ENCODE peak calls at places on chromosome 17, in nine cellular contexts. One of them, this sample, is unnamed.

GRCh38 chr17:45364531-45365390 is 47.9 kb upstream of the MAP3K14 start:
- DNase-seq in H9: peak; percentile 99
- DNase-seq in mammary epithelial cell: no peak
- DNase-seq in GM13977: no peak
- DNase-seq in HFF-Myc: no peak
- DNase-seq in psoas muscle: no peak
- DNase-seq in A549: no peak
- DNase-seq in cardiac muscle cell: peak; percentile 57
- DNase-seq in A673: peak; percentile 30
- DNase-seq in this sample: no peak

GRCh38 chr17:37744961-37745800 is at the start of gene HNF1B:
- DNase-seq in H9: peak; percentile 83
- DNase-seq in mammary epithelial cell: no peak
- DNase-seq in GM13977: peak; percentile 85
- DNase-seq in HFF-Myc: no peak
- DNase-seq in psoas muscle: no peak
- DNase-seq in A549: peak; percentile 76
- DNase-seq in cardiac muscle cell: no peak
- DNase-seq in A673: no peak
- DNase-seq in this sample: no peak

GRCh38 chr17:72587773-72588511 is 467.1 kb downstream of the SOX9 start:
- DNase-seq in H9: no peak
- DNase-seq in mammary epithelial cell: peak; percentile 65
- DNase-seq in GM13977: no peak
- DNase-seq in HFF-Myc: no peak
- DNase-seq in psoas muscle: no peak
- DNase-seq in A549: no peak
- DNase-seq in cardiac muscle cell: peak; percentile 57
- DNase-seq in A673: no peak
- DNase-seq in this sample: peak; percentile 31

GRCh38 chr17:58303981-58304734 is 23.4 kb upstream of the MPO start:
- DNase-seq in H9: peak; percentile 90
- DNase-seq in mammary epithelial cell: peak; percentile 41
- DNase-seq in GM13977: peak; percentile 92
- DNase-seq in HFF-Myc: no peak
- DNase-seq in psoas muscle: no peak
- DNase-seq in A549: peak; percentile 93
- DNase-seq in cardiac muscle cell: peak; percentile 63
- DNase-seq in A673: peak; percentile 75
- DNase-seq in this sample: no peak

GRCh38 chr17:71111945-71112344 is 942.6 kb downstream of the KCNJ2 start:
- DNase-seq in H9: no peak
- DNase-seq in mammary epithelial cell: no peak
- DNase-seq in GM13977: no peak
- DNase-seq in HFF-Myc: no peak
- DNase-seq in psoas muscle: no peak
- DNase-seq in A549: no peak
- DNase-seq in cardiac muscle cell: no peak
- DNase-seq in A673: no peak
- DNase-seq in this sample: no peak

GRCh38 chr17:81150379-81151038 is 14.8 kb upstream of the PVALEF start:
- DNase-seq in H9: no peak
- DNase-seq in mammary epithelial cell: no peak
- DNase-seq in GM13977: no peak
- DNase-seq in HFF-Myc: no peak
- DNase-seq in psoas muscle: no peak
- DNase-seq in A549: no peak
- DNase-seq in cardiac muscle cell: peak; percentile 7
- DNase-seq in A673: no peak
- DNase-seq in this sample: no peak

GRCh38 chr17:8080799-8081219 is 6.7 kb downstream of the ALOX12B start:
- DNase-seq in H9: peak; percentile 71
- DNase-seq in mammary epithelial cell: no peak
- DNase-seq in GM13977: no peak
- DNase-seq in HFF-Myc: no peak
- DNase-seq in psoas muscle: no peak
- DNase-seq in A549: no peak
- DNase-seq in cardiac muscle cell: no peak
- DNase-seq in A673: no peak
- DNase-seq in this sample: no peak

GRCh38 chr17:79070266-79070880 is 4.3 kb upstream of the ENGASE start:
- DNase-seq in H9: no peak
- DNase-seq in mammary epithelial cell: no peak
- DNase-seq in GM13977: no peak
- DNase-seq in HFF-Myc: no peak
- DNase-seq in psoas muscle: no peak
- DNase-seq in A549: no peak
- DNase-seq in cardiac muscle cell: no peak
- DNase-seq in A673: no peak
- DNase-seq in this sample: no peak

GRCh38 chr17:75704963-75705875 is 16.0 kb upstream of the ITGB4 start:
- DNase-seq in H9: no peak
- DNase-seq in mammary epithelial cell: no peak
- DNase-seq in GM13977: no peak
- DNase-seq in HFF-Myc: no peak
- DNase-seq in psoas muscle: no peak
- DNase-seq in A549: no peak
- DNase-seq in cardiac muscle cell: no peak
- DNase-seq in A673: no peak
- DNase-seq in this sample: no peak

GRCh38 chr17:77207689-77208216 is 67.0 kb downstream of the SEC14L1 start:
- DNase-seq in H9: no peak
- DNase-seq in mammary epithelial cell: no peak
- DNase-seq in GM13977: no peak
- DNase-seq in HFF-Myc: no peak
- DNase-seq in psoas muscle: no peak
- DNase-seq in A549: no peak
- DNase-seq in cardiac muscle cell: no peak
- DNase-seq in A673: no peak
- DNase-seq in this sample: no peak

GRCh38 chr17:77209330-77209748 is 68.6 kb downstream of the SEC14L1 start:
- DNase-seq in H9: no peak
- DNase-seq in mammary epithelial cell: no peak
- DNase-seq in GM13977: no peak
- DNase-seq in HFF-Myc: no peak
- DNase-seq in psoas muscle: no peak
- DNase-seq in A549: no peak
- DNase-seq in cardiac muscle cell: no peak
- DNase-seq in A673: no peak
- DNase-seq in this sample: no peak

GRCh38 chr17:77208856-77209255 is 68.1 kb downstream of the SEC14L1 start:
- DNase-seq in H9: no peak
- DNase-seq in mammary epithelial cell: no peak
- DNase-seq in GM13977: no peak
- DNase-seq in HFF-Myc: peak; percentile 43
- DNase-seq in psoas muscle: no peak
- DNase-seq in A549: no peak
- DNase-seq in cardiac muscle cell: no peak
- DNase-seq in A673: no peak
- DNase-seq in this sample: no peak

GRCh38 chr17:77206557-77206956 is 65.8 kb downstream of the SEC14L1 start:
- DNase-seq in H9: no peak
- DNase-seq in mammary epithelial cell: no peak
- DNase-seq in GM13977: no peak
- DNase-seq in HFF-Myc: no peak
- DNase-seq in psoas muscle: no peak
- DNase-seq in A549: no peak
- DNase-seq in cardiac muscle cell: no peak
- DNase-seq in A673: peak; percentile 71
- DNase-seq in this sample: no peak

GRCh38 chr17:77208217-77208808 is 67.5 kb downstream of the SEC14L1 start:
- DNase-seq in H9: no peak
- DNase-seq in mammary epithelial cell: no peak
- DNase-seq in GM13977: no peak
- DNase-seq in HFF-Myc: peak; percentile 30
- DNase-seq in psoas muscle: no peak
- DNase-seq in A549: no peak
- DNase-seq in cardiac muscle cell: peak; percentile 50
- DNase-seq in A673: no peak
- DNase-seq in this sample: no peak
- TF ChIP-seq CTCF in H9: no peak
- TF ChIP-seq CTCF in mammary epithelial cell: no peak
- TF ChIP-seq CTCF in GM13977: no peak
- TF ChIP-seq CTCF in HFF-Myc: peak; percentile 14
- TF ChIP-seq CTCF in psoas muscle: peak; percentile 37
- TF ChIP-seq CTCF in A549: peak; percentile 9
- TF ChIP-seq CTCF in cardiac muscle cell: peak; percentile 24
- TF ChIP-seq CTCF in A673: no peak
- TF ChIP-seq CTCF in this sample: no peak

GRCh38 chr17:9465216-9465921 is 110.3 kb downstream of the STX8 start:
- DNase-seq in H9: no peak
- DNase-seq in mammary epithelial cell: no peak
- DNase-seq in GM13977: no peak
- DNase-seq in HFF-Myc: peak; percentile 42
- DNase-seq in psoas muscle: no peak
- DNase-seq in A549: no peak
- DNase-seq in cardiac muscle cell: peak; percentile 92
- DNase-seq in A673: no peak
- DNase-seq in this sample: no peak

GRCh38 chr17:9468937-9469336 is 106.7 kb downstream of the STX8 start:
- DNase-seq in H9: no peak
- DNase-seq in mammary epithelial cell: no peak
- DNase-seq in GM13977: no peak
- DNase-seq in HFF-Myc: no peak
- DNase-seq in psoas muscle: no peak
- DNase-seq in A549: no peak
- DNase-seq in cardiac muscle cell: no peak
- DNase-seq in A673: no peak
- DNase-seq in this sample: no peak

GRCh38 chr17:9470171-9470570 is 105.4 kb downstream of the STX8 start:
- DNase-seq in H9: no peak
- DNase-seq in mammary epithelial cell: no peak
- DNase-seq in GM13977: no peak
- DNase-seq in HFF-Myc: peak; percentile 15
- DNase-seq in psoas muscle: no peak
- DNase-seq in A549: no peak
- DNase-seq in cardiac muscle cell: peak; percentile 61
- DNase-seq in A673: peak; percentile 88
- DNase-seq in this sample: no peak

GRCh38 chr17:9468532-9468931 is 107.1 kb downstream of the STX8 start:
- DNase-seq in H9: no peak
- DNase-seq in mammary epithelial cell: no peak
- DNase-seq in GM13977: no peak
- DNase-seq in HFF-Myc: no peak
- DNase-seq in psoas muscle: no peak
- DNase-seq in A549: no peak
- DNase-seq in cardiac muscle cell: no peak
- DNase-seq in A673: no peak
- DNase-seq in this sample: no peak

GRCh38 chr17:9467518-9467917 is 108.1 kb downstream of the STX8 start:
- DNase-seq in H9: peak; percentile 82
- DNase-seq in mammary epithelial cell: no peak
- DNase-seq in GM13977: no peak
- DNase-seq in HFF-Myc: no peak
- DNase-seq in psoas muscle: no peak
- DNase-seq in A549: no peak
- DNase-seq in cardiac muscle cell: no peak
- DNase-seq in A673: no peak
- DNase-seq in this sample: no peak
- TF ChIP-seq CTCF in H9: peak; percentile 72
- TF ChIP-seq CTCF in mammary epithelial cell: no peak
- TF ChIP-seq CTCF in GM13977: no peak
- TF ChIP-seq CTCF in HFF-Myc: no peak
- TF ChIP-seq CTCF in psoas muscle: no peak
- TF ChIP-seq CTCF in A549: no peak
- TF ChIP-seq CTCF in cardiac muscle cell: no peak
- TF ChIP-seq CTCF in A673: peak; percentile 51
- TF ChIP-seq CTCF in this sample: no peak

GRCh38 chr17:18981385-18981641 is 23.3 kb downstream of the FAM83G start:
- DNase-seq in H9: no peak
- DNase-seq in mammary epithelial cell: no peak
- DNase-seq in GM13977: no peak
- DNase-seq in HFF-Myc: no peak
- DNase-seq in psoas muscle: no peak
- DNase-seq in A549: no peak
- DNase-seq in cardiac muscle cell: no peak
- DNase-seq in A673: no peak
- DNase-seq in this sample: no peak

GRCh38 chr17:18978655-18979054 is 25.9 kb downstream of the FAM83G start:
- DNase-seq in H9: no peak
- DNase-seq in mammary epithelial cell: no peak
- DNase-seq in GM13977: no peak
- DNase-seq in HFF-Myc: no peak
- DNase-seq in psoas muscle: no peak
- DNase-seq in A549: no peak
- DNase-seq in cardiac muscle cell: no peak
- DNase-seq in A673: no peak
- DNase-seq in this sample: no peak

GRCh38 chr17:18978050-18978449 is 26.1 kb downstream of the SLC5A10 start:
- DNase-seq in H9: no peak
- DNase-seq in mammary epithelial cell: no peak
- DNase-seq in GM13977: no peak
- DNase-seq in HFF-Myc: no peak
- DNase-seq in psoas muscle: no peak
- DNase-seq in A549: no peak
- DNase-seq in cardiac muscle cell: no peak
- DNase-seq in A673: no peak
- DNase-seq in this sample: no peak

GRCh38 chr17:18981642-18982424 is 22.7 kb downstream of the FAM83G start:
- DNase-seq in H9: no peak
- DNase-seq in mammary epithelial cell: peak; percentile 67
- DNase-seq in GM13977: no peak
- DNase-seq in HFF-Myc: no peak
- DNase-seq in psoas muscle: no peak
- DNase-seq in A549: peak; percentile 82
- DNase-seq in cardiac muscle cell: peak; percentile 57
- DNase-seq in A673: peak; percentile 25
- DNase-seq in this sample: no peak

DNA sequence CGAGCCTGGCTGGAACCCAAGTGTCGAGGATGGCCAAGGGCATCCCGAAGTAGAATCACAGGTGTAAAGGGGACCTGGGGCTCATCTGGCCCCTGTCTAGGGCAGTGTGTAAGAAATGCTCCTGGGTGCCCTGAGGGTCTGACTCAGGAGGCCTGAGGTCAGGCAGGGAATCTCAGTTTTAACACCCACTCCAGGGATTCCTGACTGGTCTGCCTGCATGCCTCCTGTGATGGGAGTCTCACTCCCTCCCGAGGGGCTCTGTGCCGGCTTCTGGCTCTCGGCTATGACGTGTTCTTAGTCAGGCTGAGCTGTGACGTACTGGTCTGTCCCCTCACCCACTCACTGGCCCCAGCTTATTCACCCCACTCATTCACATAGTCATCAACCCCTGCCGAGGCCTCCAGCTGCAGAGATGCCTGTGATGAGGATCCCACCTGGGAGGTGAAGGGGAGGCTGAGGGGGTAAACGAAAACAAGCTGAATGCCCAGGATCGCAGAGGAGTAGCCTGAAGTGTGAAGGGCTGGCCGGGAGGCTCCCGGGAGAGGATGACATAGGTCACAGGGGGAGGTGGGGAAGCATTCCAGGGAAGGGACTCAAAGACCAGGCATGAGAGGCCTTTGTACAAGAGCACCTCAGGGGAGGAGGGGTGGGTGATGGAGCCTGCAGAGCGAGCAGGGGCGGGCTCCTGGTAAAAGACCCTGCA is 23.7 kb downstream of the FAM83G start:
- DNase-seq in H9: no peak
- DNase-seq in mammary epithelial cell: no peak
- DNase-seq in GM13977: no peak
- DNase-seq in HFF-Myc: no peak
- DNase-seq in psoas muscle: no peak
- DNase-seq in A549: no peak
- DNase-seq in cardiac muscle cell: no peak
- DNase-seq in A673: no peak
- DNase-seq in this sample: no peak
- TF ChIP-seq CTCF in H9: no peak
- TF ChIP-seq CTCF in mammary epithelial cell: no peak
- TF ChIP-seq CTCF in GM13977: no peak
- TF ChIP-seq CTCF in HFF-Myc: no peak
- TF ChIP-seq CTCF in psoas muscle: no peak
- TF ChIP-seq CTCF in A549: no peak
- TF ChIP-seq CTCF in cardiac muscle cell: no peak
- TF ChIP-seq CTCF in A673: no peak
- TF ChIP-seq CTCF in this sample: no peak

GRCh38 chr17:18191967-18192366 is 8.3 kb downstream of the ALKBH5 start:
- DNase-seq in H9: peak; percentile 48
- DNase-seq in mammary epithelial cell: no peak
- DNase-seq in GM13977: no peak
- DNase-seq in HFF-Myc: no peak
- DNase-seq in psoas muscle: no peak
- DNase-seq in A549: peak; percentile 81
- DNase-seq in cardiac muscle cell: no peak
- DNase-seq in A673: no peak
- DNase-seq in this sample: no peak
- TF ChIP-seq CTCF in H9: peak; percentile 62
- TF ChIP-seq CTCF in mammary epithelial cell: peak; percentile 41
- TF ChIP-seq CTCF in GM13977: peak; percentile 28
- TF ChIP-seq CTCF in HFF-Myc: peak; percentile 42
- TF ChIP-seq CTCF in psoas muscle: peak; percentile 15
- TF ChIP-seq CTCF in A549: peak; percentile 21
- TF ChIP-seq CTCF in cardiac muscle cell: peak; percentile 25
- TF ChIP-seq CTCF in A673: peak; percentile 28
- TF ChIP-seq CTCF in this sample: no peak